ENCODE peak calls at places on chromosome 14, in four cellular contexts. U, O, S and P are unnamed samples.

GRCh38 chr14:22375321-22375930 is 213.6 kb downstream of the DAD1 start:
- DNase-seq in S (peak; percentile 25), U (peak; percentile 64), O (no peak), P (no peak)

GRCh38 chr14:106831322-106831720 is 1304.9 kb downstream of the TMEM121 start:
- DNase-seq in U (no peak), S (no peak), O (no peak), P (no peak)

GRCh38 chr14:103651585-103651984 is 22.6 kb downstream of the KLC1 start:
- DNase-seq in S (no peak), O (no peak), U (no peak), P (no peak)

GRCh38 chr14:104171948-104172347 is 33.6 kb downstream of the KIF26A start:
- DNase-seq in U (no peak), S (no peak), O (no peak), P (no peak)

GRCh38 chr14:51004352-51004800 is 60.1 kb upstream of the PYGL start:
- DNase-seq in S (no peak), O (no peak), U (peak; percentile 45), P (no peak)

GRCh38 chr14:53534841-53535240 is 381.7 kb upstream of the DDHD1 start:
- DNase-seq in U (no peak), O (no peak), S (peak; percentile 26), P (no peak)

GRCh38 chr14:100424504-100425453 is 101.6 kb downstream of the SLC25A47 start:
- DNase-seq in U (no peak), S (no peak), O (no peak), P (no peak)

GRCh38 chr14:101557321-101557695 is 4.0 kb upstream of the DIO3 start:
- DNase-seq in S (no peak), U (no peak), O (no peak), P (no peak)

GRCh38 chr14:63487724-63488123 is 55.5 kb downstream of the PPP2R5E start:
- DNase-seq in U (no peak), S (no peak), O (no peak), P (no peak)

GRCh38 chr14:54759982-54760585 is 142.5 kb downstream of the GCH1 start:
- DNase-seq in O (peak; percentile 37), S (no peak), U (no peak), P (no peak)

GRCh38 chr14:102015045-102015685 is 50.8 kb downstream of the DYNC1H1 start:
- DNase-seq in S (no peak), U (no peak), O (no peak), P (no peak)

GRCh38 chr14:80653951-80654350 is 287.6 kb downstream of the CEP128 start:
- DNase-seq in U (no peak), S (no peak), O (no peak), P (no peak)

GRCh38 chr14:75452324-75452723 is 24.5 kb downstream of the JDP2 start:
- DNase-seq in O (no peak), U (no peak), S (no peak), P (no peak)
- H3K4me1 ChIP-seq in O (peaks cover 96% of the 10 kb centered on the region), U (peaks cover 26% of the 10 kb centered on the region), S (peaks cover 24% of the 10 kb centered on the region), P (peaks cover 37% of the 10 kb centered on the region)

GRCh38 chr14:90514015-90514398 is 117.2 kb downstream of the CALM1 start:
- DNase-seq in U (no peak), S (no peak), O (no peak), P (no peak)
- H3K4me1 ChIP-seq in U (no peaks in the 10 kb centered on the region), S (no peaks in the 10 kb centered on the region), O (peaks cover 64% of the 10 kb centered on the region), P (peaks cover 5% of the 10 kb centered on the region)

GRCh38 chr14:69077841-69078240 is 75.1 kb downstream of the DCAF5 start:
- DNase-seq in S (peak; percentile 95), O (no peak), U (no peak), P (no peak)

GRCh38 chr14:69076341-69076740 is 76.6 kb downstream of the DCAF5 start:
- DNase-seq in O (no peak), S (no peak), U (no peak), P (no peak)

GRCh38 chr14:69079188-69079742 is 73.7 kb downstream of the DCAF5 start:
- DNase-seq in S (peak; percentile 94), U (no peak), O (no peak), P (no peak)

GRCh38 chr14:69081271-69081670 is 71.6 kb downstream of the DCAF5 start:
- DNase-seq in S (no peak), U (no peak), O (no peak), P (no peak)

DNA sequence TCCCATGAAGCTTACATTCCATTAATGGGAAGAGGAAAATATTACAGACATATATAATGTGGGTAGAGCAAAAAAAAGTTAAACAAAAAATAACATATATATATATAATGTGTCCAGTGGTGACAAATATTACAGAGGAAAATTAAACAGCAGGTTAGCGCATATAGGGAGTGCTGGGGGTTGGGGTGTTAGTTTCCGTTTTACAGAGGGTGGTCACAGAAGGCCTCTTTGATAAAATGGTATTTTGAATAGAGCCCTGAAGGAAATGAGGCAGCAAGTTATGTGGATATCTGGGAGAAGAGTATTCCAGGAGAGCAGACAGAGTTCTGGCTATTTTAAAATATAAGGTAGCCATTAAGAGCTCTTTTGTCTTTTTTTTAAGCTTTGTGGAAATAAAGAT is 73.2 kb downstream of the DCAF5 start:
- DNase-seq in O (no peak), S (no peak), U (no peak), P (no peak)
- H3K4me1 ChIP-seq in O (no peaks in the 10 kb centered on the region), S (peaks cover 39% of the 10 kb centered on the region), U (peaks cover 4% of the 10 kb centered on the region), P (peaks cover 38% of the 10 kb centered on the region)

GRCh38 chr14:95474941-95475340 is 41.5 kb downstream of the SYNE3 start:
- DNase-seq in U (no peak), O (no peak), S (no peak), P (no peak)
- H3K4me1 ChIP-seq in U (no peaks in the 10 kb centered on the region), O (peaks cover 47% of the 10 kb centered on the region), S (peaks cover 4% of the 10 kb centered on the region), P (peaks cover under 1% of the 10 kb centered on the region)

GRCh38 chr14:92392726-92393125 is 69.8 kb downstream of the SLC24A4 start:
- DNase-seq in O (no peak), S (no peak), U (no peak), P (no peak)

GRCh38 chr14:92387610-92388009 is 64.6 kb downstream of the SLC24A4 start:
- DNase-seq in O (no peak), S (no peak), U (no peak), P (no peak)

GRCh38 chr14:92386637-92387036 is 63.7 kb downstream of the SLC24A4 start:
- DNase-seq in U (no peak), S (no peak), O (no peak), P (no peak)

GRCh38 chr14:92391746-92392145 is 68.8 kb downstream of the SLC24A4 start:
- DNase-seq in S (no peak), O (no peak), U (no peak), P (no peak)

DNA sequence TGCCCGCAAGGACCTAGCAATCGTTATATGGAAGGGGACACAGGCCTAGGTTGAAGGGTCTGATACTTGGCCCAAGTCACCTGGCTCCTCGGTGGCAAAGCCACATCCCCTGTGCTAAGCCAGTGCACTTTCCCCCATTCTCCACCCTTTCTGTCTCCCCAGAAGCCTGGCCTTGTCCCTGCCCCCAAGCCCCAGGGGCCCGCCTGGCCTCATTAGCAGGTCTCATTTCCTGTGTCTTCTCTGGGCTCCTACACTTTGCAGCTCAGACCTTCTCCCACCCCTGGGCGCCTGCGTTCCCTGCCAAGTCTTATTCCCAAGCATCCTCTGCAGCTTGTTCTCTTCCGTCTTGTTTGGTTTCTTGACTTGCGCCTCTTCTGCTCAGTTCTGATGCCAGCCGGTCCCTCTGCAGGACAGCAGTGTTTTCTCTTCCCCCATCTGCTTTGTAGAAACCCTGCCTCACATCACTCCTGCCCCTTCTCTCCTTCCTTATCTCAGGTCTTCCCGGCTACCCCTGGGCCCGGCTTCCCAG is 66.7 kb downstream of the SLC24A4 start:
- DNase-seq in O (no peak), U (no peak), S (no peak), P (no peak)
- H3K4me1 ChIP-seq in O (no peaks in the 10 kb centered on the region), U (no peaks in the 10 kb centered on the region), S (no peaks in the 10 kb centered on the region), P (no peaks in the 10 kb centered on the region)

DNA sequence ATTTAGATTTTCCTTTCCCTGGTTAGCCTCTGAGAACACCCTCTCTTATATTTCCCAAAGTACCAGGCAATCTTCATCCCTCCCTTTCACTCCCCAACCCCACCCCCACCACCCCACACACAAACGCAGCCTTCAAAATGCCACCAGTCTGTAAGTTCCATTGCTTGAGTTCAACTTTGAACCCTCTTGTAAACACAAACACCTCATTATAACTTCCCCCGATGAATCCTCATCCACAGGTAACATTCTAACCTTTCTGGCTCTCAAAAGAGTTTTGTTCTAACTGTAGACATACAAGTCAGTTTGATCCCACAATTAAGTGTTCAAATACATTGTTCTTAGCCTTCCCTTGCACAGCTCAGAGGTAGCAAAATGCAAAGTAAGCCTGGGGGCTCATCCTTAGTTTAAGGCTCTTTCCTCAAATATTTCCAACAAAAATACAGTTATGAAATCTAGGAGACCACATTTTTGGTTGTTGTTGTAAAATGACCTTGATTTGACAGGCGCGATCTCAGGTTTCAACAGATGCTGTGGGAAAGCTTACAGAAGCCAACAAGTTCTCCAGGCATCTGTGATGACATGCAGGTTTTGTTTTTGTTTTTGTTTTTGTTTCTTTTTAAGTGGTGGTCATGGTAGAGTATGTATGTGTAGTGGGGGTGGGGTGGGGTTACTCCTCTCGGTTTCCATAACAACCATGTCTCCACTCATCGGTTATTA is 199.6 kb upstream of the FOXN3 start:
- DNase-seq in O (no peak), S (no peak), U (no peak), P (no peak)
- H3K4me1 ChIP-seq in O (peaks cover 46% of the 10 kb centered on the region), S (peaks cover 18% of the 10 kb centered on the region), U (peaks cover 37% of the 10 kb centered on the region), P (peaks cover 5% of the 10 kb centered on the region)

GRCh38 chr14:52054678-52055077 is 14.2 kb downstream of the NID2 start:
- DNase-seq in O (no peak), S (no peak), U (no peak), P (no peak)
- H3K4me1 ChIP-seq in O (peaks cover 28% of the 10 kb centered on the region), S (peaks cover 38% of the 10 kb centered on the region), U (peaks cover 46% of the 10 kb centered on the region), P (peaks cover 4% of the 10 kb centered on the region)

GRCh38 chr14:68172664-68173063 is 353.1 kb downstream of the RAD51B start:
- DNase-seq in U (no peak), O (no peak), S (peak; percentile 64), P (no peak)

GRCh38 chr14:68176687-68177086 is 357.1 kb downstream of the RAD51B start:
- DNase-seq in U (no peak), O (no peak), S (no peak), P (no peak)

GRCh38 chr14:68172216-68172615 is 352.6 kb downstream of the RAD51B start:
- DNase-seq in S (no peak), U (no peak), O (no peak), P (no peak)

GRCh38 chr14:68174446-68174845 is 354.9 kb downstream of the RAD51B start:
- DNase-seq in O (no peak), S (peak; percentile 33), U (no peak), P (no peak)

GRCh38 chr14:68173227-68173972 is 353.8 kb downstream of the RAD51B start:
- DNase-seq in O (no peak), U (no peak), S (peak; percentile 34), P (no peak)
- H3K4me1 ChIP-seq in O (peaks cover 32% of the 10 kb centered on the region), U (no peaks in the 10 kb centered on the region), S (peaks cover 7% of the 10 kb centered on the region), P (peaks cover 11% of the 10 kb centered on the region)

DNA sequence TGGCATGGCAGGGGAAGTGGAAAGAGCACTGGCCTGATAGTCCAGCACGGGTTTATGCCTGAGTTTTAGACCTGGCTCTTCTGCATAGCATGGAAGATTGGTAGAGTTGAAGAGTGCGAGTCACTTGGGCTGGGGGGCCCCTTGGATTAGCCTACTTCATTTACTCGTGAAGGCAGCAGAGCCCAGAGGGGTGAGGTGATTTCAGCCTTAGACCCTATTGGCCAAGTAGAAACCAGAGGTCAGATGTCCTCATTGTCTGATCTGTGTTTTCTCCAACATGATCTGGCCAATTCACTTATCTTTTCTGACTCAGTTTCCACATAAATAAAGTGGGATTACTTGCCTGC is 1.9 kb downstream of the PLEKHG3 start:
- DNase-seq in S (no peak), U (no peak), O (peak; percentile 63), P (peak; percentile 23)
- H3K4me1 ChIP-seq in S (peaks cover 50% of the 10 kb centered on the region), U (peaks cover 60% of the 10 kb centered on the region), O (peaks cover 82% of the 10 kb centered on the region), P (peaks cover 65% of the 10 kb centered on the region)